ENCODE peak calls at places on chromosome 18, in seven cellular contexts. W is prostate gland; E is CD8-positive, alpha-beta T cell; X is ovary; V is A549; I is adrenal gland; G is lung. N is an unnamed sample.

GRCh38 chr18:50009772-50010171 is 185.2 kb downstream of the MYO5B start:
- DNase-seq in W (peak; percentile 12), X (no peak), G (peak; percentile 61), E (no peak), I (peak; percentile 67), V (peak; percentile 21), N (peak; percentile 11)

GRCh38 chr18:22542400-22542835 is 124.7 kb upstream of the CTAGE1 start:
- DNase-seq in W (no peak), I (peak; percentile 81), E (no peak), G (peak; percentile 53), V (no peak), X (no peak), N (no peak)

GRCh38 chr18:3454365-3455089 is 4.6 kb downstream of the TGIF1 start:
- DNase-seq in I (peak; percentile 64), V (no peak), W (peak; percentile 47), X (peak; percentile 23), E (peak; percentile 23), G (no peak), N (no peak)

GRCh38 chr18:70489556-70489955 is 200.7 kb downstream of the SOCS6 start:
- DNase-seq in E (no peak), X (no peak), W (no peak), G (no peak), I (no peak), V (no peak), N (no peak)

GRCh38 chr18:37564796-37565137 is 831 bp downstream of the CELF4 start:
- DNase-seq in V (no peak), X (peak; percentile 48), E (no peak), W (peak; percentile 56), G (peak; percentile 40), I (peak; percentile 70), N (no peak)

GRCh38 chr18:24595556-24595955 is 135.1 kb downstream of the HRH4 start:
- DNase-seq in W (no peak), E (no peak), G (no peak), X (no peak), V (no peak), I (no peak), N (no peak)

GRCh38 chr18:37778417-37779165 is 213.0 kb upstream of the CELF4 start:
- DNase-seq in X (no peak), W (peak; percentile 14), G (peak; percentile 64), I (peak; percentile 89), V (peak; percentile 13), E (no peak), N (peak; percentile 46)

GRCh38 chr18:8781671-8782070 is 76.3 kb downstream of the MTCL1 start:
- DNase-seq in E (no peak), X (no peak), W (no peak), V (no peak), I (peak; percentile 54), G (no peak), N (no peak)

GRCh38 chr18:23878336-23878900 is 136.1 kb upstream of the TTC39C start:
- DNase-seq in V (no peak), G (no peak), I (no peak), W (no peak), E (no peak), X (no peak), N (no peak)

GRCh38 chr18:63949068-63949737 is at the start of gene HMSD:
- DNase-seq in X (no peak), V (peak; percentile 53), W (no peak), G (peak; percentile 74), I (peak; percentile 52), E (peak; percentile 8), N (peak; percentile 76)

GRCh38 chr18:57959278-57959677 is 84.7 kb upstream of the NEDD4L start:
- DNase-seq in E (no peak), G (peak; percentile 39), I (peak; percentile 52), X (no peak), V (peak; percentile 67), W (no peak), N (peak; percentile 22)

GRCh38 chr18:5584751-5585417 is 41.1 kb upstream of the EPB41L3 start:
- DNase-seq in V (no peak), W (no peak), X (no peak), G (no peak), I (no peak), E (no peak), N (no peak)

GRCh38 chr18:58091099-58091611 is 47.1 kb downstream of the NEDD4L start:
- DNase-seq in V (no peak), G (peak; percentile 63), X (no peak), I (peak; percentile 67), E (no peak), W (no peak), N (no peak)

GRCh38 chr18:78868330-78869316 is 111.0 kb upstream of the SALL3 start:
- DNase-seq in I (no peak), V (no peak), E (no peak), X (no peak), G (no peak), W (no peak), N (no peak)

GRCh38 chr18:54284967-54285785 is 15.9 kb downstream of the POLI start:
- DNase-seq in G (no peak), V (no peak), X (no peak), I (peak; percentile 90), W (no peak), E (no peak), N (no peak)

GRCh38 chr18:70354080-70354479 is 65.2 kb downstream of the SOCS6 start:
- DNase-seq in E (no peak), V (no peak), X (no peak), G (no peak), W (no peak), I (no peak), N (no peak)

GRCh38 chr18:5463390-5463789 is 80.4 kb downstream of the EPB41L3 start:
- DNase-seq in W (no peak), G (peak; percentile 61), E (no peak), I (peak; percentile 80), V (no peak), X (peak; percentile 34), N (no peak)

GRCh38 chr18:79339094-79339908 is 56.4 kb upstream of the NFATC1 start:
- DNase-seq in W (no peak), X (no peak), E (no peak), I (no peak), V (no peak), G (no peak), N (no peak)

GRCh38 chr18:25568926-25569325 is 217.0 kb upstream of the ZNF521 start:
- DNase-seq in W (no peak), V (no peak), G (no peak), I (no peak), E (no peak), X (no peak), N (no peak)

GRCh38 chr18:63409301-63409700 is 13.0 kb downstream of the VPS4B start:
- DNase-seq in G (no peak), E (no peak), V (no peak), I (no peak), X (no peak), W (no peak), N (no peak)

DNA sequence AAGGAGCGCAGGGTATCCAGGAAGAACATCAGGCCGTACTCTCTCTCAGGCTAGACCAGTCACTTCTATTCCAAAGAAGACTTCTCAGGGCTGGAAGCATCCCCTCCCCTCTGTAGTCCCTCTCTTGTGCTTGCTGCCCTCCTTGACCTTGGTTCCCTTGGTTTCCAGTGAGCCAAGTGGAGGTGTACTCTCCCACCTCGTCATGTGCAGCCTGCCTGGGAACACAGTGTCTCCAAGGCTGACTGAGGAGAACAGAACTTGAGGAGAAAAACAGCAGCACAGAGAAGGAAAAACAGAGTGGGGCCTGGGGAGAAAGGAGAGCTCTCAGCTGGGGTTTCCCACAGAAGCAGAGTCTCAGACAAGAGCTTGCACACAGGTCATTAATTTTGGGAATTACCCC is 52.7 kb downstream of the HAUS1 start:
- DNase-seq in W (no peak), E (no peak), G (no peak), V (no peak), X (no peak), I (no peak), N (no peak)
- H3K27ac ChIP-seq in W (no peak overlapping the region), E (no peak overlapping the region), G (peak overlapping the region; percentile 15), V (peak overlapping the region; percentile 70), X (no peak overlapping the region), I (no peak overlapping the region), N (no peak overlapping the region)

GRCh38 chr18:1014951-1015627 is 110.4 kb downstream of the ADCYAP1 start:
- DNase-seq in E (no peak), X (no peak), G (no peak), W (no peak), V (no peak), I (no peak), N (no peak)

GRCh38 chr18:1018211-1018651 is 113.6 kb downstream of the ADCYAP1 start:
- DNase-seq in W (no peak), G (no peak), V (no peak), E (no peak), X (no peak), I (no peak), N (no peak)

GRCh38 chr18:1015777-1016176 is 111.1 kb downstream of the ADCYAP1 start:
- DNase-seq in I (no peak), V (no peak), X (no peak), W (no peak), E (no peak), G (no peak), N (no peak)

GRCh38 chr18:1017679-1018078 is 113.0 kb downstream of the ADCYAP1 start:
- DNase-seq in I (no peak), X (no peak), G (no peak), E (no peak), W (no peak), V (no peak), N (no peak)

GRCh38 chr18:1017227-1017626 is 112.6 kb downstream of the ADCYAP1 start:
- DNase-seq in I (no peak), X (no peak), W (no peak), G (no peak), E (no peak), V (no peak), N (no peak)
- H3K27ac ChIP-seq in I (no peak overlapping the region), X (no peak overlapping the region), W (no peak overlapping the region), G (no peak overlapping the region), E (no peak overlapping the region), V (no peak overlapping the region), N (no peak overlapping the region)

GRCh38 chr18:59597049-59597448 is 100.2 kb downstream of the CCBE1 start:
- DNase-seq in X (no peak), I (no peak), E (no peak), V (no peak), G (no peak), W (no peak), N (no peak)

GRCh38 chr18:59592624-59593023 is 104.6 kb downstream of the CCBE1 start:
- DNase-seq in G (no peak), I (no peak), V (no peak), X (no peak), W (no peak), E (no peak), N (no peak)

DNA sequence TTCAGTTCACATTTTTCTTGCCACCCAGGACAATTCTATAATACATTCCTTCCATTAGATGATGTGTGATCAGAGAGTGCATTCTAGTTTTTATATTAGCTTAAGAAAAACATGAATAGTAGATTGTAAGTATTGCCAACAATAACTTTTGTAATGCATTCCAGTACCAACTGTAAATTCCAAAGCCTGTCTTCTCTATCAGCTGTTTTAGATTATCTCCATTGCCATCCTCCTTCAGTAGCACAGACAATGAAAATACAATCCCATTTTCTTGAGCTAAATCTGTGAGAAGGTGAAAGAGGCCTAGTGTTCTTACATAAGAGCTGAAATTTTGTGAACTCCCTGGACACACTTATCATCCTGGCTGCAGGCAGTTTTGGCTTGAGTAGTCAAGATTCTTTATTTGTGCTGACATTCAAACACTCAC is 103.9 kb downstream of the CCBE1 start:
- DNase-seq in W (no peak), X (no peak), E (no peak), V (no peak), G (no peak), I (no peak), N (no peak)
- H3K27ac ChIP-seq in W (no peak overlapping the region), X (no peak overlapping the region), E (no peak overlapping the region), V (no peak overlapping the region), G (no peak overlapping the region), I (no peak overlapping the region), N (no peak overlapping the region)

GRCh38 chr18:48709371-48709770 is 170.5 kb downstream of the CTIF start:
- DNase-seq in X (no peak), E (no peak), G (no peak), I (no peak), V (no peak), W (no peak), N (no peak)
- H3K27ac ChIP-seq in X (no peak overlapping the region), E (no peak overlapping the region), G (no peak overlapping the region), I (peak overlapping the region; percentile 24), V (no peak overlapping the region), W (no peak overlapping the region), N (no peak overlapping the region)

N was measured in substantia nigra.